ENCODE peak calls at places on chromosome 5, in six cellular contexts. K is neuronal stem cell, E is H1, A is mesenchymal stem cell, R is H9, W is trophoblast cell. U is an unnamed sample.

GRCh38 chr5:71960196-71960595 is 147.1 kb upstream of the MAP1B start:
- DNase-seq in R (no peak), A (no peak), K (no peak), E (no peak), W (no peak), U (no peak)

GRCh38 chr5:135012033-135012588 is 21.9 kb downstream of the PITX1 start:
- DNase-seq in E (no peak), R (no peak), A (no peak), W (no peak), K (no peak), U (no peak)

GRCh38 chr5:55437452-55437851 is 97.3 kb downstream of the PLPP1 start:
- DNase-seq in A (no peak), E (no peak), K (no peak), R (no peak), W (no peak), U (no peak)

GRCh38 chr5:73591698-73592501 is 26.4 kb downstream of the UTP15 start:
- DNase-seq in A (peak; percentile 84), E (no peak), K (no peak), W (no peak), R (no peak), U (peak; percentile 79)

GRCh38 chr5:51468196-51468595 is 84.9 kb downstream of the ISL1 start:
- DNase-seq in A (peak; percentile 65), R (no peak), E (no peak), W (no peak), K (no peak), U (no peak)

GRCh38 chr5:134177197-134178171 is 734 bp upstream of the SKP1 start:
- DNase-seq in A (peak; percentile 83), W (no peak), K (peak; percentile 84), R (peak; percentile 68), E (peak; percentile 15), U (peak; percentile 66)

GRCh38 chr5:956178-956761 is 52.3 kb upstream of the NKD2 start:
- DNase-seq in K (no peak), R (no peak), A (no peak), W (no peak), E (no peak), U (no peak)

GRCh38 chr5:147818290-147818689 is 13.2 kb downstream of the SPINK1 start:
- DNase-seq in E (no peak), A (no peak), R (no peak), W (no peak), K (no peak), U (no peak)

GRCh38 chr5:112694853-112695709 is 42.6 kb upstream of the APC start:
- DNase-seq in W (peak; percentile 52), R (no peak), A (peak; percentile 92), E (no peak), K (no peak), U (peak; percentile 59)

GRCh38 chr5:102561894-102562760 is 63.3 kb upstream of the SLCO6A1 start:
- DNase-seq in W (peak; percentile 24), E (peak; percentile 38), K (peak; percentile 27), R (peak; percentile 84), A (peak; percentile 36), U (peak; percentile 1)

GRCh38 chr5:83509535-83509934 is 38.0 kb downstream of the VCAN start:
- DNase-seq in A (peak; percentile 47), W (peak; percentile 14), K (no peak), R (no peak), E (no peak), U (peak; percentile 71)

GRCh38 chr5:77398896-77399295 is 93.2 kb downstream of the WDR41 start:
- DNase-seq in W (peak; percentile 90), K (no peak), A (peak; percentile 44), E (no peak), R (no peak), U (no peak)

GRCh38 chr5:151093476-151093889 is 12.6 kb upstream of the TNIP1 start:
- DNase-seq in W (peak; percentile 89), R (no peak), E (no peak), A (peak; percentile 99), K (no peak), U (peak; percentile 94)

GRCh38 chr5:116144103-116144502 is 59.3 kb downstream of the COMMD10 start:
- DNase-seq in A (peak; percentile 33), K (no peak), R (no peak), W (no peak), E (no peak), U (peak; percentile 50)

GRCh38 chr5:140322751-140323731 is 20.1 kb upstream of the PFDN1 start:
- DNase-seq in R (no peak), K (no peak), A (peak; percentile 94), E (no peak), W (no peak), U (peak; percentile 98)

GRCh38 chr5:145960848-145961600 is 24.6 kb downstream of the SH3RF2 start:
- DNase-seq in A (no peak), K (no peak), R (no peak), E (no peak), W (peak; percentile 52), U (peak; percentile 30)

GRCh38 chr5:143552680-143553079 is 149.2 kb upstream of the NR3C1 start:
- DNase-seq in K (no peak), A (no peak), R (no peak), W (no peak), E (no peak), U (no peak)

GRCh38 chr5:108924457-108924961 is 176.8 kb downstream of the FER start:
- DNase-seq in A (no peak), R (no peak), K (no peak), E (no peak), W (no peak), U (no peak)

GRCh38 chr5:90461303-90461702 is 13.3 kb downstream of the MBLAC2 start:
- DNase-seq in K (no peak), E (no peak), R (no peak), W (no peak), A (no peak), U (no peak)

GRCh38 chr5:16856531-16856930 is 79.6 kb downstream of the MYO10 start:
- DNase-seq in W (peak; percentile 95), A (peak; percentile 66), R (no peak), K (no peak), E (no peak), U (peak; percentile 78)

GRCh38 chr5:79844571-79844970 is 146.5 kb downstream of the MTX3 start:
- DNase-seq in K (no peak), A (no peak), E (no peak), W (no peak), R (no peak), U (no peak)
- H3K14ac ChIP-seq in K (no peak overlapping the region), A (no peak overlapping the region), E (no peak overlapping the region), W (no peak overlapping the region), R (no peak overlapping the region), U (no peak overlapping the region)

GRCh38 chr5:181283347-181283746 is 22.4 kb upstream of the TRIM52 start:
- DNase-seq in E (no peak), W (no peak), K (no peak), A (no peak), R (no peak), U (no peak)
- H3K14ac ChIP-seq in E (no peak overlapping the region), W (no peak overlapping the region), K (no peak overlapping the region), A (no peak overlapping the region), R (no peak overlapping the region), U (no peak overlapping the region)

DNA sequence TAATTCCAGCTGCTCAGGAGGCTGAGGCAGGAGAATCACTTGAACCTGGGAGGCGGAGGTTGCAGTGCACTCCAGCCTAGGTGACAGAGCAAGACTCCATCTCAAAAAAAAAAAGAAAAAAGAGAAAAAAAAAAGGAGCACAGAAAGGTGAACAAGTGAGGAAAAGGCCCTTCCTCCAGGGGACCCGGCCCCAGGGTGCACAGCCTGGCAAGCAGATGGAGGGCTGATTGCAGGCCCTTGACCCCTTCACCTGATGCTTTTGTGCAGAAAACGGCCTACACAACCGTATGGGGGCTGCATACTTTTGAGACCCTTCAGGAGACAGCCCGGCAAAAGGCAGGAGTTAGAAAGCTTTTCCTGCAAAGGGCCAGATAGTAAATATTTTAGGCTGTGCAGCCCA is 33.9 kb downstream of the HRH2 start:
- DNase-seq in K (no peak), R (no peak), A (no peak), W (no peak), E (no peak), U (no peak)
- H3K14ac ChIP-seq in K (no peak overlapping the region), R (no peak overlapping the region), A (no peak overlapping the region), W (no peak overlapping the region), E (no peak overlapping the region), U (no peak overlapping the region)

GRCh38 chr5:138837160-138837559 is 38.0 kb downstream of the LRRTM2 start:
- DNase-seq in R (no peak), E (no peak), W (no peak), K (no peak), A (no peak), U (no peak)

GRCh38 chr5:138840100-138840499 is 35.0 kb downstream of the LRRTM2 start:
- DNase-seq in E (no peak), W (no peak), A (no peak), R (no peak), K (no peak), U (no peak)

GRCh38 chr5:138844812-138845513 is 30.2 kb downstream of the LRRTM2 start:
- DNase-seq in E (no peak), R (no peak), K (no peak), A (peak; percentile 21), W (no peak), U (peak; percentile 88)

GRCh38 chr5:138843789-138844461 is 31.2 kb downstream of the LRRTM2 start:
- DNase-seq in E (no peak), A (no peak), R (no peak), W (no peak), K (no peak), U (peak; percentile 7)

DNA sequence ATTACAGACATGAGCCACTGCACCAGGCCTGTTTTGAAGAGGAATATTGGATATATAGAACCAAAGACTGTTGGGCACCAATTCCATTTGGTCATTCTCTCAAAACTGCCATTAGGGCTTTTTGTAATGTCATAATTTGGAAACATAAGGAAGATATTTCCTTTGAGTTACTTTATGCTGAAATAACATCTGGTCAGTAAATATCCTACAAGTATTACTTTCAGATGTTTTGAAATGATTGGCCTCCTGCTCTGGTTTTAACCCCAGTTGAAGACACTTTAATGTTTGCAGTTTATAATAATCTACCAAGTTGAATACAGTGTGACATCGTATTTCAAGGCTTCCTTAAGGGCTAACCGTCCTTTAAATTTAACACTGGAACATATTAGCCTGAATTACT is 33.6 kb downstream of the LRRTM2 start:
- DNase-seq in K (no peak), R (no peak), W (no peak), E (no peak), A (no peak), U (no peak)
- H3K14ac ChIP-seq in K (no peak overlapping the region), R (no peak overlapping the region), W (no peak overlapping the region), E (no peak overlapping the region), A (no peak overlapping the region), U (no peak overlapping the region)

U was measured in IMR-90.